ENCODE peak calls at places on chromosomes 5 and 9, in eight cellular contexts. Y, I, W, E, P, M, Z and R are unnamed samples. For H3K27me3 and H3K36me3, the result is how much of the 10 kb centered on the place peaks cover.

GRCh38 chr5:135729582-135729879 is 104.9 kb upstream of the SLC25A48 start:
- DNase-seq in M (no peak), P (no peak), I (no peak), E (no peak), Z (no peak), W (peak), Y (no peak), R (no peak)

GRCh38 chr5:62780888-62781287 is 202.3 kb downstream of the LRRC70 start:
- DNase-seq in M (no peak), Z (no peak), E (no peak), I (no peak), W (peak), P (no peak), Y (no peak), R (peak)

GRCh38 chr5:168030911-168031310 is 260.5 kb upstream of the WWC1 start:
- DNase-seq in E (no peak), P (no peak), W (no peak), Y (no peak), I (no peak), Z (no peak), M (no peak), R (no peak)

GRCh38 chr5:33854733-33855151 is 37.0 kb downstream of the ADAMTS12 start:
- DNase-seq in Y (no peak), W (peak), Z (no peak), I (no peak), M (no peak), P (no peak), E (no peak), R (no peak)

GRCh38 chr9:22990349-22990748 is 543.7 kb downstream of the DMRTA1 start:
- DNase-seq in Y (no peak), W (peak), E (no peak), M (no peak), Z (no peak), I (no peak), P (no peak), R (no peak)

GRCh38 chr5:19175776-19176570 is 812.0 kb downstream of the CDH18 start:
- DNase-seq in W (no peak), I (no peak), Y (no peak), M (no peak), P (no peak), Z (no peak), E (no peak), R (no peak)

GRCh38 chr5:87081511-87082372 is 185.9 kb upstream of the RASA1 start:
- DNase-seq in M (peak), I (peak), W (no peak), P (no peak), Y (no peak), E (no peak), Z (no peak), R (no peak)

GRCh38 chr5:103475629-103476240 is 86.9 kb downstream of the NUDT12 start:
- DNase-seq in W (peak), P (no peak), E (peak), Z (no peak), M (no peak), Y (peak), I (no peak), R (peak)

GRCh38 chr5:36156124-36156601 is 4.3 kb downstream of the SKP2 start:
- DNase-seq in Y (no peak), P (no peak), E (no peak), W (peak), M (no peak), Z (no peak), I (no peak), R (no peak)

GRCh38 chr9:134891016-134891589 is 10.5 kb downstream of the FCN2 start:
- DNase-seq in Y (no peak), W (no peak), P (no peak), Z (peak), M (no peak), E (no peak), I (no peak), R (peak)

GRCh38 chr9:83281306-83282255 is 218.6 kb upstream of the RASEF start:
- DNase-seq in Y (peak), P (peak), M (no peak), W (peak), Z (no peak), I (peak), E (no peak), R (no peak)

GRCh38 chr5:139700711-139701693 is 52.9 kb downstream of the CXXC5 start:
- DNase-seq in M (no peak), I (no peak), W (peak), Z (no peak), P (no peak), Y (peak), E (no peak), R (peak)

GRCh38 chr9:125772740-125773139 is 25.6 kb downstream of the PBX3 start:
- DNase-seq in W (no peak), M (no peak), I (no peak), Y (no peak), E (no peak), Z (no peak), P (no peak), R (no peak)

GRCh38 chr5:36128795-36129194 is 22.9 kb downstream of the LMBRD2 start:
- DNase-seq in E (no peak), Z (no peak), Y (no peak), P (no peak), M (no peak), W (no peak), I (no peak), R (no peak)

GRCh38 chr9:27351438-27351837 is 54.5 kb upstream of the EQTN start:
- DNase-seq in P (no peak), Z (peak), W (no peak), E (no peak), M (no peak), I (no peak), Y (no peak), R (no peak)

GRCh38 chr5:55037046-55037771 is 13.2 kb downstream of the GZMK start:
- DNase-seq in P (no peak), E (peak), Z (no peak), M (peak), Y (no peak), I (no peak), W (peak), R (peak)

GRCh38 chr5:74055446-74056097 is 429.6 kb downstream of the ARHGEF28 start:
- DNase-seq in M (no peak), Z (no peak), I (no peak), P (no peak), Y (no peak), E (no peak), W (peak), R (no peak)

GRCh38 chr9:129221233-129221632 is 43.2 kb upstream of the IER5L start:
- DNase-seq in Y (no peak), M (peak), E (no peak), P (no peak), W (no peak), Z (no peak), I (no peak), R (no peak)

GRCh38 chr5:92548351-92548750 is 1032.7 kb downstream of the NR2F1-AS1 start:
- DNase-seq in W (no peak), M (no peak), I (no peak), Y (no peak), P (peak), E (no peak), Z (no peak), R (no peak)

GRCh38 chr5:6804766-6805165 is 91.5 kb downstream of the TENT4A start:
- DNase-seq in I (no peak), W (peak), Y (no peak), Z (no peak), M (no peak), P (no peak), E (no peak), R (no peak)

GRCh38 chr5:112800901-112801300 is 60.2 kb upstream of the SRP19 start:
- DNase-seq in E (no peak), I (no peak), W (no peak), M (no peak), Z (no peak), Y (no peak), P (no peak), R (no peak)

GRCh38 chr9:2622361-2623045 is 916 bp downstream of the VLDLR start:
- DNase-seq in P (peak), E (no peak), W (peak), Y (peak), I (peak), Z (peak), M (peak), R (peak)

GRCh38 chr5:20572560-20572959 is 584.6 kb upstream of the CDH18 start:
- DNase-seq in M (no peak), P (no peak), E (no peak), Y (no peak), W (peak), Z (no peak), I (no peak), R (no peak)

DNA sequence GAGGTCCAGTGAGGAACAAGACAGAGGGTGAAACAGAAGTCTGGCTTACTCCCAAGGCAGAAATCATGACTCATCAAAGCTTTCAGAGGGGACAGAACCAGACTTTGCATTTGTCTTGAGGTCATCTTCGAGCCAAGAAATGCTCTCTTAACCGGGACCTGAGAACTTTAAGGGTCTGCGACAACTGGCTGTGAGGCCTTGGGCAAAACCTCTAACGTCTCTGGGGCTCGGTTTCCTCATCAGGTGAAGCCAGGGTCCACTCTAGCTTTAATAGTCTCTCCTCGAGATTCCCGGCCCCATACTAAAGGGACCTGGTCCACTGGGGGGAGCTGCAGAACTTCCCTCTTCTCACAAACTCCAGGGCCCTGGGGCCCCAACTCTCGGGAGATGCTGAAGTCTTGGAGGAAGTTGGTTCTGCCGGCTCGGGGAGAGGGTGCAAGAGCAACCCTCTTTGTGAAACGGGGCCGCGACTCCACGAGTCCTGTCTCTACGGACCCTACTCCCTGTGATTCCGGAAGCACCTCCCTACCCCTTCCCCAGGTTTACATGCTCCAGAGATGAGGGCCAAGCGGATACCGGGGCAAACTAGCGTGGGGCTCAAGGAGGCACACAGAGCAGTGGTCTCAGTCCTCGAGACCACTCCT is 2.6 kb downstream of the GLIS3 start:
- DNase-seq in W (peak), M (peak), Y (peak), P (peak), E (peak), Z (peak), I (peak), R (peak)
- H3K27me3 ChIP-seq in W (under half), M (under half), Y (under half), P (under half), E (under half), Z (under half), I (under half), R (under half)

DNA sequence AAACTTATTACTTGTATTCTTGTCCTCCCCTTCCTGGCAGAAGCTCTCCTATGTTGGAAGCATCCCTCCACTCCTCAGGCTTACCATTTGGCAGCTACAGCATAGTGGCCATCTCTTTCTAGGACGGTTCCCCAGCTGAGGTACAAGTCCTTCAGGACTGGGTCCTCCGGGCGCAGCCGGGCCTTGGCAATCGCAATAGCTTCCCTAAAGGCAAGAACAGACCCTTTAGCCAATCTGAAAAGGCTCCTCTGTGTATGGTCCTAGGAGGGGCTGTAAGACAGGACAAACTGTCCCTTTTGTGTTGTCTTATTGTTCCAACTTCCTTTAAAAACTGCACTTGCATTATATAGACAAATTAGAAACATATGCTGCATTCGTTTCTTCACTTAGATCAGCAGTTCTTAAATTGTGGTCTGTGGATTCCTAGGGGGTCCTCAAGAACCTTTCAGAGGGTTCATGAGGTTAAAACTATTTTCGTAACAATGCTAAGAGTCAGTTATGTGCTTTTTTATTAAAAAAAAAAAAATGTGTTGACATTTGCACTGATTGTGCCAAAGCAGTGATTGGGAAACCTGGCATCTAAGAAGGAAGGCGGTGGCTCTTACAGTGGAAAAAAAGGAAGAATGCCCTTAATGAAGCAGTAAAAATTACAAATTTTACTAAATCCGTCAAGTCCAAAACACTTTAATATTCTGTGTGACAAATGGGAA is 38.7 kb downstream of the GEMIN5 start:
- DNase-seq in M (no peak), I (no peak), Z (no peak), Y (no peak), E (no peak), P (no peak), W (no peak), R (no peak)
- H3K36me3 ChIP-seq in M (half or more), I (under half), Z (under half), Y (half or more), E (half or more), P (half or more), W (under half), R (under half)

DNA sequence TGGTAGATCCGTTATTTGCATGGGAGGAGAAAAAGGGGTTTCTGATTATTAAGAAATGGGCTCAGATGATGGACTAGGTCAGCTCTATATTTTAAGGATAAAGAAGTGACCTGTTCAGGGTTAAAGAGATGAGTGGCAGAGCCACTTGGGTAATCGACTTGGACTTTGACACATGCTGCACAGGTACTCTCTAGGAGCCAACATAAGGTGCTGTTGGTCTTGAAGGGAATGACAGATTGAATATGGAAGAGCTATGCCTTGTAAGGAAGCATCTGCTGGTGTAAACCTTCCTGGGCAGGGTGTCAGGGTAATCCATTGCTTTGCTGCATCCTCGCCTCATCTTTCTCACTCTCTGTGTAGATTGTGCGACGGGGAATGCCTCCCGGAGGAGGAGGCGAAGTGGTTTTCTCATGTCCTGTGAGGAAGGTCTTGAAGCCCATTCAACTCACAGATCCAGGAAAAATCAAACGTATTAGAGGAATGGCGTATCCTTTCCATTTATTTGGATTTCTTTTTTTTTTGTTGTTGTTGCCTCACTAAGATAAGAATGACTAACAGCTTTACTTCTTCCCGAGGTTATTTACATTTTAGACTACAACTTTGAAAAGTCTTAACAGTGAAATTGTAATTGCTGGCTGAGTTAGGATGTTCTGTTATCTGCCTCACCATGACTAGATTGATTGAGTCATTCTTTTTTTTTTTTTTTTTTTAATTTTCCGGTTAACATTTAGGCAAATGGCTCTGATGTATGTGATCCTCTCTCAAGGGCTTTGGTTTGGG is 41.2 kb downstream of the RCL1 start:
- DNase-seq in Y (no peak), P (no peak), M (no peak), Z (no peak), I (no peak), W (no peak), E (no peak), R (no peak)
- H3K4me3 ChIP-seq in Y (peak), P (no peak), M (no peak), Z (no peak), I (no peak), W (no peak), E (no peak), R (no peak)

GRCh38 chr5:78506296-78507049 is 142.1 kb downstream of the LHFPL2 start:
- DNase-seq in W (peak), E (no peak), M (no peak), Y (peak), P (no peak), I (no peak), Z (no peak), R (no peak)
- H3K27me3 ChIP-seq in W (under half), E (under half), M (under half), Y (under half), P (under half), I (under half), Z (under half), R (under half)

DNA sequence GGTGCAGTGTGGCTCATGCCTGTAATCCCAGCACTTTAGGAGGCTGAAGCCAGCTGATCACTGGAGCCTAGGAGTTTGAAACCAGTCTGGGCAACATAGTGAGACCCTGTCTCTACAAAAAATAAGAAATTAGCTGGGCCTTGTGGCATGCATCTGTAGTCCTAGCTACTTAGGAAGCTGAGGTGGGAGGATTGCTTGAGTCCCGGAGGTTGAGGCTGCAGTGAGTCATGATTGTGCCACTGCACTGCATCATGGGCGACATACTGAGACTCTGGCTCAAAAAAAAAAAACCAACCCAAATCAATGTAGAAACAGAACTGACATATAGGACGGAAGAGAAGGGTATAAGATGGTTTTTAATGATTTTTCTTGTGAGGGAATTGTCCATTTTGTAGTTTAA is 27.7 kb downstream of the G3BP1 start:
- DNase-seq in E (no peak), P (no peak), I (no peak), M (no peak), Y (no peak), Z (no peak), W (no peak), R (no peak)
- H3K36me3 ChIP-seq in E (half or more), P (half or more), I (under half), M (half or more), Y (half or more), Z (under half), W (under half), R (under half)

DNA sequence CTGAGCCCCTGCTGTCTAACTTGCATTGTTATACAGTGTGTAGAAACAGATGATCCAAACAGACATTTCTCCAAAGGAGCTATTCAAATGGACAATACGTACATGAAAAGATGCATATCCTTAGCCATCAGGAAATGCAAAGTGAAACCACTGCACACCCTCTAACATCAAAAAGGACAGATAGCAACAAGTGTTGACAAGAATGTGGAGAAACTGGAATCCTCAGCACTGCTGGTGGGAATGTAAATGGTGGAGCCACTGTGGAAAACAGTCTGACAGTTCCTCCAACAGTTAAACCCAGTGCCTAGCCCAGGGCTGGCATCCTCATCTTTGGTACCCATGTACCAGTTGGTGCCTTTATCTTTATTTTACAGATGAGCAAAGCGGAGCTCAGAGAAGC is 8.5 kb downstream of the ORM2 start:
- DNase-seq in Z (no peak), W (no peak), E (no peak), I (no peak), Y (no peak), P (no peak), M (no peak), R (no peak)
- H3K4me3 ChIP-seq in Z (no peak), W (no peak), E (no peak), I (no peak), Y (no peak), P (no peak), M (no peak), R (no peak)

GRCh38 chr5:926416-927171 is 33.9 kb downstream of the TRIP13 start:
- DNase-seq in M (peak), I (no peak), Y (peak), Z (no peak), E (no peak), W (peak), P (no peak), R (peak)

GRCh38 chr5:922745-923472 is 30.2 kb downstream of the TRIP13 start:
- DNase-seq in P (no peak), I (no peak), Y (peak), M (no peak), E (no peak), Z (peak), W (no peak), R (no peak)

GRCh38 chr5:921456-921855 is 28.8 kb downstream of the TRIP13 start:
- DNase-seq in Y (no peak), Z (no peak), W (no peak), M (no peak), I (no peak), P (no peak), E (no peak), R (no peak)

GRCh38 chr5:922041-922744 is 29.5 kb downstream of the TRIP13 start:
- DNase-seq in M (no peak), P (no peak), Z (peak), W (no peak), E (no peak), I (no peak), Y (no peak), R (no peak)

GRCh38 chr5:923473-923873 is 30.8 kb downstream of the TRIP13 start:
- DNase-seq in Z (peak), W (peak), M (peak), P (peak), I (peak), E (peak), Y (peak), R (peak)
- H3K27me3 ChIP-seq in Z (under half), W (under half), M (under half), P (under half), I (under half), E (under half), Y (under half), R (under half)

GRCh38 chr9:133106511-133107244 is 14.4 kb downstream of the RALGDS start:
- DNase-seq in P (peak), Y (no peak), Z (peak), M (no peak), W (no peak), E (no peak), I (no peak), R (peak)
- H3K36me3 ChIP-seq in P (half or more), Y (half or more), Z (under half), M (half or more), W (under half), E (under half), I (half or more), R (under half)